ENCODE peak calls at places on chromosomes 3 and 15, in eight cellular contexts. Y is right cardiac atrium, T is kidney tubule cell, C is frontal cortex, L is HEK293T, I is T47D, S is NCI-H1092 treated with DMSO at 0.1 percent for 48 hours, O is thoracic aorta. V is an unnamed sample.
A peak's percentile ranks its signal among the peaks of the same experiment; 100 is the strongest.

GRCh38 chr3:189534546-189534945 is 96.6 kb upstream of the TP63 start:
- DNase-seq in Y (no peak), S (no peak), T (no peak), L (no peak), O (no peak), I (no peak), C (no peak), V (no peak)

GRCh38 chr3:142035308-142035922 is 113.9 kb downstream of the TFDP2 start:
- DNase-seq in O (no peak), T (no peak), C (no peak), S (no peak), I (no peak), L (no peak), Y (no peak), V (no peak)

GRCh38 chr3:147361671-147362420 is 44.5 kb downstream of the ZIC4 start:
- DNase-seq in O (no peak), L (peak; percentile 79), C (no peak), T (peak; percentile 30), S (no peak), I (no peak), Y (peak; percentile 37), V (peak; percentile 39)

GRCh38 chr15:100011235-100011634 is 278.0 kb upstream of the LYSMD4 start:
- DNase-seq in Y (no peak), S (no peak), C (no peak), L (no peak), I (no peak), T (no peak), O (no peak), V (no peak)

GRCh38 chr15:23073890-23074631 is 34.7 kb upstream of the TUBGCP5 start:
- DNase-seq in L (no peak), T (peak; percentile 41), C (no peak), S (peak; percentile 83), Y (no peak), O (no peak), I (no peak), V (peak; percentile 42)

GRCh38 chr3:138328341-138328740 is 1.3 kb downstream of the NME9 start:
- DNase-seq in I (no peak), O (no peak), L (no peak), T (no peak), C (no peak), S (no peak), Y (no peak), V (no peak)

GRCh38 chr15:63073497-63074172 is 31.1 kb downstream of the TPM1 start:
- DNase-seq in T (peak; percentile 86), I (no peak), C (no peak), S (no peak), Y (no peak), L (no peak), O (no peak), V (no peak)

GRCh38 chr15:80275946-80276345 is 23.9 kb upstream of the CTXND1 start:
- DNase-seq in Y (no peak), O (no peak), S (no peak), T (peak; percentile 81), I (no peak), C (no peak), L (no peak), V (no peak)

GRCh38 chr3:64824281-64824980 is 136.6 kb upstream of the ADAMTS9 start:
- DNase-seq in S (no peak), C (no peak), L (no peak), I (no peak), T (peak; percentile 12), Y (no peak), O (no peak), V (no peak)

GRCh38 chr15:85499498-85499897 is 119.1 kb downstream of the AKAP13 start:
- DNase-seq in Y (no peak), T (no peak), S (peak; percentile 9), C (no peak), O (no peak), L (no peak), I (no peak), V (no peak)

GRCh38 chr3:39754549-39754948 is 54.9 kb upstream of the MYRIP start:
- DNase-seq in O (no peak), Y (no peak), C (no peak), I (no peak), S (no peak), T (no peak), L (no peak), V (no peak)

GRCh38 chr3:174358252-174358651 is 500.9 kb upstream of the NAALADL2 start:
- DNase-seq in C (no peak), O (no peak), T (no peak), S (no peak), I (no peak), L (no peak), Y (no peak), V (no peak)

GRCh38 chr3:153633407-153633806 is 471.4 kb downstream of the RAP2B start:
- DNase-seq in Y (no peak), O (no peak), I (no peak), T (no peak), C (no peak), L (no peak), S (no peak), V (no peak)

GRCh38 chr3:151841801-151842200 is 27.9 kb downstream of the AADAC start:
- DNase-seq in T (no peak), S (no peak), I (no peak), C (no peak), Y (no peak), O (no peak), L (no peak), V (no peak)

GRCh38 chr3:181660337-181660736 is 51.4 kb upstream of the SOX2 start:
- DNase-seq in T (no peak), L (no peak), O (no peak), C (no peak), S (no peak), Y (no peak), I (no peak), V (no peak)